ENCODE peak calls at places on chromosome 19, in five cellular contexts. T is IMR-90; Q is cardiac muscle cell; G is lower lobe of right lung; Z is CD8-positive, alpha-beta T cell. O is an unnamed sample. For H3K36me3, the result is how much of the 10 kb centered on the place peaks cover.

GRCh38 chr19:3359850-3360493 is 6.4 kb upstream of the NFIC start:
- DNase-seq in T (no peak), G (no peak), Z (peak), Q (peak), O (no peak)

GRCh38 chr19:42295831-42296525 is 6.0 kb upstream of the PRR19 start:
- DNase-seq in T (peak), Q (peak), Z (peak), G (peak), O (peak)

GRCh38 chr19:3507371-3508120 is 1.4 kb downstream of the FZR1 start:
- DNase-seq in T (no peak), Z (no peak), Q (no peak), G (no peak), O (no peak)

GRCh38 chr19:53809518-53810186 is 14.5 kb downstream of the NLRP12 start:
- DNase-seq in Q (no peak), T (no peak), Z (no peak), G (no peak), O (no peak)

GRCh38 chr19:32570081-32570785 is 10.8 kb upstream of the PDCD5 start:
- DNase-seq in Z (peak), Q (peak), G (no peak), T (peak), O (peak)

GRCh38 chr19:15286688-15287355 is 45.5 kb downstream of the BRD4 start:
- DNase-seq in T (no peak), G (no peak), Q (no peak), Z (no peak), O (peak)

GRCh38 chr19:29843180-29844051 is 31.6 kb downstream of the CCNE1 start:
- DNase-seq in Q (peak), G (peak), T (no peak), Z (peak), O (no peak)

GRCh38 chr19:7863971-7864718 is 10.0 kb downstream of the PRR36 start:
- DNase-seq in G (no peak), T (no peak), Q (no peak), Z (no peak), O (no peak)

GRCh38 chr19:44207126-44207803 is 5.1 kb upstream of the ZNF227 start:
- DNase-seq in T (peak), Z (peak), Q (peak), G (peak), O (peak)

GRCh38 chr19:51156710-51157109 is 14.6 kb downstream of the SIGLEC7 start:
- DNase-seq in Z (no peak), G (no peak), Q (no peak), T (no peak), O (no peak)

GRCh38 chr19:29211562-29212416 is 1.2 kb downstream of the UQCRFS1 start:
- DNase-seq in T (peak), Q (peak), G (no peak), Z (no peak), O (no peak)

GRCh38 chr19:32691952-32692726 is 518 bp downstream of the NUDT19 start:
- DNase-seq in G (peak), T (peak), Q (peak), Z (peak), O (peak)

GRCh38 chr19:22545751-22546150 is 88.4 kb upstream of the ZNF492 start:
- DNase-seq in G (no peak), T (no peak), Q (peak), Z (no peak), O (peak)

GRCh38 chr19:34382471-34382870 is 17.5 kb downstream of the GPI start:
- DNase-seq in T (no peak), Z (no peak), Q (no peak), G (no peak), O (no peak)
- H3K36me3 ChIP-seq in T (half or more), Z (under half), Q (half or more), G (half or more), O (under half)

GRCh38 chr19:35332817-35333216 is 3.8 kb downstream of the CD22 start:
- DNase-seq in Z (peak), G (no peak), Q (no peak), T (no peak), O (no peak)
- H3K36me3 ChIP-seq in Z (under half), G (under half), Q (under half), T (under half), O (under half)

DNA sequence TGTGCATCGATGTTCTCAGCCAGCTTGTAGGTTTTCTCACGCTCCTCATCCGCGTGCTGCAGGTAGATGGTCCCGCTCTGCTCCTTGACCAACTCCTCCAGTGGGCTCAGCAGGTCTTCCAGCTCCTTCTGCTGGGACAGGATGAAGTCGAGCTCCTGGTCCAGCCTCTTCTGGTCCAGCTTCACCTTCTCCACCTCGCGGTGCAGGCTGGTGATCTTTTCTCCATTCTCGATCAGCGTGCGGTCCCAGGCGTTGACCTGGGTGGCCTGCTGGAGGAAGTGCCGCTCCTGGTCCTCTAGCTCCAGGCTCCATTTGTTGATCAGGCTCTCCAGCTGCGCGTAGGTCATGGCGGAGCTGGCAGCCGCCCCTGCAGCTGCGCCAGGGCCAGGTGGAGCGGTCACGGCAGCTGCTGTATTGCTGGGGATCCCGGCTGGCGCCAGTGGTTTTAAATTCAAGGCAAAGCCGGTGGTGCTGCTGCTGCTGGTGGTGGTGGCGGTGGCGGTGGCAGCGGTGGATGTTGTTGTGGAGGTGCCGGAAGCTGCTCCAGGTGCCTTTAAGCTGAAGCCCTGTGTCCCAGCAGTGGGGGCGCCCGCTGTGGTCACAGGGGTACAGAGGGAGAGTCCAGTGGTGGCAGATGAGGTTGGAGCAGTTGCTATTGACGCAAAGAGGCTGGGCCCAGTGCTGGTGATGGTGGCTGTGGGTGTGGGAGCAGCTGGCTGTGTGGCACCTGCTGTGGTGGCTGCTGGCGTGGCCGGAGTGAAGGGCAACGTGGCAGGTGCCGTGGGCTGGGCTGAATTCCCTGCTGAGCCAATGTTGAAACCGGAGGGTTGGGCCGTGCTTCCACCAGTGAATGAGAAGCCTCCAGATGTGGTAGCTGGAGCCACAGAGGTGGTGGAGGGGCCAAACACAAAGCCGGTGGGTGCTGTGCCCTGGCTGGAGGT is 12.1 kb upstream of the IL4I1 start:
- DNase-seq in G (no peak), Z (no peak), Q (no peak), T (no peak), O (no peak)
- H3K36me3 ChIP-seq in G (half or more), Z (under half), Q (under half), T (under half), O (under half)

GRCh38 chr19:38687837-38688378 is 40.5 kb downstream of the ACTN4 start:
- DNase-seq in Z (no peak), T (no peak), G (no peak), Q (no peak), O (no peak)
- H3K36me3 ChIP-seq in Z (under half), T (under half), G (under half), Q (under half), O (under half)

GRCh38 chr19:40762754-40763153 is 11.8 kb downstream of the SNRPA start:
- DNase-seq in T (no peak), Z (no peak), Q (no peak), G (no peak), O (no peak)
- H3K36me3 ChIP-seq in T (half or more), Z (half or more), Q (half or more), G (half or more), O (under half)

GRCh38 chr19:49597703-49597974 is 6.7 kb downstream of the PRR12 start:
- DNase-seq in Z (no peak), G (no peak), Q (no peak), T (no peak), O (no peak)
- H3K36me3 ChIP-seq in Z (under half), G (half or more), Q (half or more), T (half or more), O (under half)

GRCh38 chr19:5005096-5005495 is 36.2 kb downstream of the KDM4B start:
- DNase-seq in G (no peak), Q (no peak), T (no peak), Z (no peak), O (no peak)
- H3K36me3 ChIP-seq in G (under half), Q (under half), T (under half), Z (under half), O (under half)

DNA sequence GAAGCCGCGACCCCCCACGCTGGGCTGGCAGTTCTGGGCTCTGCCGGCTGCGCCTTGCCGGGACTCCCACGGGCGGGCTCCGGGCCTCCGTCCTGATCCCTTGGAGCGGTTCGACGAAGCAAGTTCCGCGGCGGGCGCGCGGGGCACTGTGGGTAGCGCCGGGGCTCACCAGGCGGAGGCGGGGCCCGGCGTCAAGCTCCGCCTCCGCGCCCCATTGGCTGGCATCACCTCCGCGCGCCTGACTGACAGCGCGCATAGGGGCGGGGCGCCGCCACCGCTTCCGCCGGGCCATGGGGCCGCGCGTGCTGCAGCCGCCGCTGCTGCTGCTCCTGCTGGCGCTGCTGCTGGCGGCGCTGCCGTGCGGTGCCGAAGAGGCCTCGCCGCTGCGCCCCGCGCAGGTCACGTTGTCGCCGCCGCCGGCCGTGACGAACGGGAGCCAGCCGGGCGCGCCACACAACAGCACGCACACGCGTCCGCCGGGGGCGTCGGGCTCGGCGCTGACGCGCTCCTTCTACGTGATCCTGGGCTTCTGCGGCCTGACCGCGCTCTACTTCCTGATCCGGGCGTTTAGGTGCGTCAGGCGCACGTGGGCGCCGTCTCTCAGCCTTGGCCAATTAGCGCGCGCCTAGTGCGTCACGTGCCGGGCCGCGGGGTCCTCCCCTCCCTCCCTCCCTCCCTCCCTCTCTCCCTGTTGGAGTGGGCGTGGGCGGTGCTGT is at the start of gene FAM174C:
- DNase-seq in G (peak), T (peak), Q (peak), Z (peak), O (peak)
- H3K36me3 ChIP-seq in G (half or more), T (half or more), Q (under half), Z (under half), O (under half)

GRCh38 chr19:2121416-2122051 is 24.8 kb downstream of the IZUMO4 start:
- DNase-seq in Z (no peak), Q (no peak), G (no peak), T (no peak), O (no peak)
- H3K36me3 ChIP-seq in Z (under half), Q (under half), G (half or more), T (half or more), O (under half)

GRCh38 chr19:17560205-17560595 is 4.8 kb downstream of the COLGALT1 start:
- DNase-seq in T (peak), Q (peak), Z (no peak), G (peak), O (no peak)

GRCh38 chr19:17567940-17568339 is 12.5 kb downstream of the COLGALT1 start:
- DNase-seq in T (no peak), Z (no peak), G (no peak), Q (no peak), O (no peak)

GRCh38 chr19:17565611-17566010 is 10.2 kb downstream of the COLGALT1 start:
- DNase-seq in G (no peak), T (peak), Z (no peak), Q (no peak), O (no peak)

GRCh38 chr19:17562097-17562496 is 6.6 kb downstream of the COLGALT1 start:
- DNase-seq in Q (no peak), T (no peak), Z (no peak), G (no peak), O (no peak)

DNA sequence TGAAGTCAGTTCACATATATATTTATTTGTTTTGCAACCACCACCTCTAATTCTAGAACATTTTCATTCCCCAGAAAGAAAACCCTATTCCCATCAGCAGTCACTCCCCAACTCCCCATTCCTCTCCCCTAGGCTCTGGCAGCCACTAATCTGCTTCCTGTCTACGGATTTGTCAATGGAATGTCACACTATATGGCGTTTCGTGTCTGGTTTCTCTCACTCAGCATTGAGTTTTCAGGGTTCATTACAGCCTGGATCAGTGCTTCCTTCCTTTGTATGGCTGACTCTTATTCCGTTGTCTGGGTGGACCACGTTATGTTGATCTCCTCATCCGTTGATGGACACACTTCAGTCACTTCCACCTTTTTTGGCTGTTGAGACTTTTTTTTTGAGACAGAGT is 9.3 kb downstream of the COLGALT1 start:
- DNase-seq in Q (peak), G (no peak), T (no peak), Z (no peak), O (no peak)
- H3K36me3 ChIP-seq in Q (under half), G (half or more), T (under half), Z (under half), O (under half)